ENCODE peak calls at places on chromosomes 13 and 19, in six cellular contexts. One of them, this sample, is unnamed.

GRCh38 chr19:4539697-4540581 is at the start of gene LRG1:
- DNase-seq in Karpas-422: no peak
- DNase-seq in M059J: no peak
- DNase-seq in NCI-H1694 treated with DMSO at 0.1 percent for 48 hours: no peak
- DNase-seq in IMR-90: no peak
- DNase-seq in pons: peak; percentile 35
- DNase-seq in this sample: no peak

GRCh38 chr13:106145997-106146864 is 389.2 kb downstream of the EFNB2 start:
- DNase-seq in pons: no peak
- DNase-seq in IMR-90: no peak
- DNase-seq in NCI-H1694 treated with DMSO at 0.1 percent for 48 hours: no peak
- DNase-seq in M059J: no peak
- DNase-seq in Karpas-422: no peak
- DNase-seq in this sample: no peak

GRCh38 chr13:114015111-114015551 is 41.3 kb upstream of the C13orf46 start:
- DNase-seq in pons: no peak
- DNase-seq in IMR-90: no peak
- DNase-seq in M059J: no peak
- DNase-seq in NCI-H1694 treated with DMSO at 0.1 percent for 48 hours: no peak
- DNase-seq in Karpas-422: no peak
- DNase-seq in this sample: no peak

GRCh38 chr13:31029129-31029528 is 96.7 kb downstream of the TEX26 start:
- DNase-seq in IMR-90: no peak
- DNase-seq in NCI-H1694 treated with DMSO at 0.1 percent for 48 hours: peak; percentile 36
- DNase-seq in pons: no peak
- DNase-seq in Karpas-422: no peak
- DNase-seq in M059J: no peak
- DNase-seq in this sample: no peak

GRCh38 chr19:28541029-28541428 is 671.9 kb downstream of the UQCRFS1 start:
- DNase-seq in pons: no peak
- DNase-seq in M059J: no peak
- DNase-seq in Karpas-422: no peak
- DNase-seq in NCI-H1694 treated with DMSO at 0.1 percent for 48 hours: no peak
- DNase-seq in IMR-90: no peak
- DNase-seq in this sample: no peak

GRCh38 chr13:101449971-101450748 is 2.3 kb upstream of the ITGBL1 start:
- DNase-seq in Karpas-422: no peak
- DNase-seq in IMR-90: peak; percentile 93
- DNase-seq in pons: no peak
- DNase-seq in M059J: peak; percentile 90
- DNase-seq in NCI-H1694 treated with DMSO at 0.1 percent for 48 hours: no peak
- DNase-seq in this sample: no peak

GRCh38 chr13:33782631-33783030 is 35.3 kb upstream of the RFC3 start:
- DNase-seq in pons: no peak
- DNase-seq in Karpas-422: no peak
- DNase-seq in M059J: no peak
- DNase-seq in NCI-H1694 treated with DMSO at 0.1 percent for 48 hours: no peak
- DNase-seq in IMR-90: no peak
- DNase-seq in this sample: no peak

GRCh38 chr19:54107876-54108490 is 5.3 kb downstream of the NDUFA3 start:
- DNase-seq in Karpas-422: no peak
- DNase-seq in M059J: no peak
- DNase-seq in NCI-H1694 treated with DMSO at 0.1 percent for 48 hours: no peak
- DNase-seq in IMR-90: no peak
- DNase-seq in pons: no peak
- DNase-seq in this sample: no peak

GRCh38 chr13:52158629-52159158 is 703 bp downstream of the NEK3 start:
- DNase-seq in IMR-90: peak; percentile 28
- DNase-seq in pons: peak; percentile 46
- DNase-seq in NCI-H1694 treated with DMSO at 0.1 percent for 48 hours: no peak
- DNase-seq in Karpas-422: no peak
- DNase-seq in M059J: peak; percentile 36
- DNase-seq in this sample: no peak

GRCh38 chr19:49149652-49150105 is 5.5 kb downstream of the HRC start:
- DNase-seq in Karpas-422: no peak
- DNase-seq in NCI-H1694 treated with DMSO at 0.1 percent for 48 hours: peak; percentile 64
- DNase-seq in pons: peak; percentile 77
- DNase-seq in M059J: peak; percentile 72
- DNase-seq in IMR-90: peak; percentile 83
- DNase-seq in this sample: no peak

GRCh38 chr19:17966497-17967257 is at the start of gene KCNN1:
- DNase-seq in Karpas-422: no peak
- DNase-seq in pons: no peak
- DNase-seq in IMR-90: no peak
- DNase-seq in NCI-H1694 treated with DMSO at 0.1 percent for 48 hours: no peak
- DNase-seq in M059J: no peak
- DNase-seq in this sample: no peak

GRCh38 chr19:19459707-19460251 is 54.3 kb downstream of the GATAD2A start:
- DNase-seq in pons: no peak
- DNase-seq in IMR-90: peak; percentile 87
- DNase-seq in NCI-H1694 treated with DMSO at 0.1 percent for 48 hours: no peak
- DNase-seq in M059J: peak; percentile 74
- DNase-seq in Karpas-422: peak; percentile 71
- DNase-seq in this sample: peak; percentile 90

GRCh38 chr13:49457221-49457620 is 13.1 kb downstream of the SETDB2 start:
- DNase-seq in NCI-H1694 treated with DMSO at 0.1 percent for 48 hours: no peak
- DNase-seq in pons: no peak
- DNase-seq in M059J: peak; percentile 6
- DNase-seq in Karpas-422: no peak
- DNase-seq in IMR-90: peak; percentile 63
- DNase-seq in this sample: no peak

GRCh38 chr19:5138606-5139594 is 170.0 kb downstream of the KDM4B start:
- DNase-seq in pons: peak; percentile 32
- DNase-seq in NCI-H1694 treated with DMSO at 0.1 percent for 48 hours: no peak
- DNase-seq in IMR-90: peak; percentile 47
- DNase-seq in Karpas-422: no peak
- DNase-seq in M059J: peak; percentile 93
- DNase-seq in this sample: peak; percentile 85

GRCh38 chr13:38803566-38803965 is 116.7 kb downstream of the FREM2 start:
- DNase-seq in M059J: no peak
- DNase-seq in IMR-90: no peak
- DNase-seq in pons: no peak
- DNase-seq in NCI-H1694 treated with DMSO at 0.1 percent for 48 hours: no peak
- DNase-seq in Karpas-422: no peak
- DNase-seq in this sample: no peak

GRCh38 chr13:20901668-20902437 is 693 bp downstream of the XPO4 start:
- DNase-seq in Karpas-422: peak; percentile 82
- DNase-seq in pons: peak; percentile 19
- DNase-seq in IMR-90: peak; percentile 13
- DNase-seq in NCI-H1694 treated with DMSO at 0.1 percent for 48 hours: peak; percentile 4
- DNase-seq in M059J: peak; percentile 54
- DNase-seq in this sample: no peak

GRCh38 chr19:19110410-19111137 is 27.7 kb downstream of the TMEM161A start:
- DNase-seq in M059J: no peak
- DNase-seq in pons: no peak
- DNase-seq in Karpas-422: no peak
- DNase-seq in NCI-H1694 treated with DMSO at 0.1 percent for 48 hours: no peak
- DNase-seq in IMR-90: no peak
- DNase-seq in this sample: peak; percentile 17

GRCh38 chr19:45528744-45529453 is 21.6 kb downstream of the VASP start:
- DNase-seq in Karpas-422: no peak
- DNase-seq in pons: no peak
- DNase-seq in NCI-H1694 treated with DMSO at 0.1 percent for 48 hours: no peak
- DNase-seq in M059J: no peak
- DNase-seq in IMR-90: no peak
- DNase-seq in this sample: no peak

GRCh38 chr19:54254195-54254906 is 2.7 kb downstream of the LILRB5 start:
- DNase-seq in pons: no peak
- DNase-seq in IMR-90: no peak
- DNase-seq in Karpas-422: no peak
- DNase-seq in NCI-H1694 treated with DMSO at 0.1 percent for 48 hours: no peak
- DNase-seq in M059J: no peak
- DNase-seq in this sample: no peak

GRCh38 chr19:48737360-48737998 is 2.9 kb downstream of the RASIP1 start:
- DNase-seq in Karpas-422: no peak
- DNase-seq in M059J: no peak
- DNase-seq in NCI-H1694 treated with DMSO at 0.1 percent for 48 hours: no peak
- DNase-seq in pons: no peak
- DNase-seq in IMR-90: no peak
- DNase-seq in this sample: no peak

GRCh38 chr13:108360139-108360538 is 90.6 kb downstream of the TNFSF13B start:
- DNase-seq in M059J: no peak
- DNase-seq in Karpas-422: no peak
- DNase-seq in pons: no peak
- DNase-seq in IMR-90: no peak
- DNase-seq in NCI-H1694 treated with DMSO at 0.1 percent for 48 hours: no peak
- DNase-seq in this sample: no peak

GRCh38 chr19:5826531-5827341 is 12.8 kb downstream of the FUT6 start:
- DNase-seq in IMR-90: no peak
- DNase-seq in M059J: peak; percentile 61
- DNase-seq in pons: no peak
- DNase-seq in NCI-H1694 treated with DMSO at 0.1 percent for 48 hours: peak; percentile 42
- DNase-seq in Karpas-422: no peak
- DNase-seq in this sample: no peak

GRCh38 chr19:42544146-42544545 is 15.9 kb upstream of the CEACAM1 start:
- DNase-seq in pons: no peak
- DNase-seq in M059J: no peak
- DNase-seq in Karpas-422: no peak
- DNase-seq in IMR-90: no peak
- DNase-seq in NCI-H1694 treated with DMSO at 0.1 percent for 48 hours: no peak
- DNase-seq in this sample: no peak

GRCh38 chr19:39329948-39330347 is 5.9 kb downstream of the GMFG start:
- DNase-seq in NCI-H1694 treated with DMSO at 0.1 percent for 48 hours: no peak
- DNase-seq in IMR-90: no peak
- DNase-seq in M059J: no peak
- DNase-seq in Karpas-422: no peak
- DNase-seq in pons: no peak
- DNase-seq in this sample: no peak

GRCh38 chr13:106802917-106803316 is 235.0 kb upstream of the ARGLU1 start:
- DNase-seq in M059J: no peak
- DNase-seq in pons: no peak
- DNase-seq in NCI-H1694 treated with DMSO at 0.1 percent for 48 hours: no peak
- DNase-seq in Karpas-422: no peak
- DNase-seq in IMR-90: no peak
- DNase-seq in this sample: no peak

GRCh38 chr19:45136507-45137178 is 24.1 kb downstream of the NKPD1 start:
- DNase-seq in Karpas-422: peak; percentile 79
- DNase-seq in IMR-90: no peak
- DNase-seq in pons: no peak
- DNase-seq in NCI-H1694 treated with DMSO at 0.1 percent for 48 hours: no peak
- DNase-seq in M059J: no peak
- DNase-seq in this sample: no peak

GRCh38 chr13:85230754-85231153 is 568.5 kb downstream of the SLITRK6 start:
- DNase-seq in NCI-H1694 treated with DMSO at 0.1 percent for 48 hours: no peak
- DNase-seq in pons: peak; percentile 28
- DNase-seq in IMR-90: peak; percentile 72
- DNase-seq in Karpas-422: no peak
- DNase-seq in M059J: no peak
- DNase-seq in this sample: no peak